ENCODE peak calls at places on chromosomes 4 and X, in four cellular contexts. T, D, Y and R are unnamed samples.

GRCh38 chrX:153968754-153969124 is 2.9 kb downstream of the HCFC1 start:
- DNase-seq in T (peak; percentile 56), D (no peak), Y (no peak), R (no peak)

GRCh38 chrX:40418413-40419195 is 162.2 kb upstream of the ATP6AP2 start:
- DNase-seq in T (no peak), D (no peak), Y (no peak), R (peak; percentile 19)

GRCh38 chrX:45322820-45323219 is 122.1 kb upstream of the DIPK2B start:
- DNase-seq in T (no peak), D (no peak), Y (no peak), R (no peak)

GRCh38 chrX:40478457-40479065 is 102.2 kb upstream of the ATP6AP2 start:
- DNase-seq in T (no peak), D (no peak), Y (no peak), R (no peak)

GRCh38 chr4:24055623-24056022 is 165.8 kb upstream of the PPARGC1A start:
- DNase-seq in T (no peak), D (no peak), Y (no peak), R (no peak)

GRCh38 chr4:147543039-147543438 is 62.1 kb downstream of the EDNRA start:
- DNase-seq in T (no peak), D (no peak), Y (no peak), R (no peak)

GRCh38 chr4:44965446-44966095 is 239.2 kb upstream of the GNPDA2 start:
- DNase-seq in T (no peak), D (no peak), Y (no peak), R (no peak)

GRCh38 chrX:56600141-56600540 is 36.7 kb downstream of the UBQLN2 start:
- DNase-seq in T (no peak), D (no peak), Y (no peak), R (no peak)

GRCh38 chr4:158304694-158305093 is 94.4 kb downstream of the TMEM144 start:
- DNase-seq in T (no peak), D (no peak), Y (no peak), R (no peak)

GRCh38 chr4:40038972-40039371 is 17.7 kb upstream of the N4BP2 start:
- DNase-seq in T (no peak), D (no peak), Y (no peak), R (no peak)

GRCh38 chr4:171281359-171281758 is 531.8 kb upstream of the GALNTL6 start:
- DNase-seq in T (no peak), D (no peak), Y (no peak), R (no peak)

GRCh38 chr4:57369446-57369845 is 259.3 kb upstream of the IGFBP7 start:
- DNase-seq in T (no peak), D (no peak), Y (no peak), R (no peak)

GRCh38 chrX:43940811-43941210 is 32.4 kb downstream of the NDP start:
- DNase-seq in T (no peak), D (no peak), Y (no peak), R (no peak)

GRCh38 chr4:133802741-133803140 is 398.8 kb downstream of the PABPC4L start:
- DNase-seq in T (no peak), D (no peak), Y (no peak), R (no peak)

GRCh38 chrX:8846271-8846670 is 45.1 kb upstream of the FAM9A start:
- DNase-seq in T (no peak), D (no peak), Y (no peak), R (no peak)

GRCh38 chr4:22099896-22100295 is 151.3 kb upstream of the KCNIP4 start:
- DNase-seq in T (no peak), D (no peak), Y (no peak), R (no peak)

GRCh38 chr4:4726051-4726450 is 133.4 kb upstream of the MSX1 start:
- DNase-seq in T (no peak), D (no peak), Y (no peak), R (no peak)

GRCh38 chrX:47283015-47283771 is 50.4 kb downstream of the USP11 start:
- DNase-seq in T (no peak), D (no peak), Y (no peak), R (no peak)

GRCh38 chr4:5139141-5139540 is 87.9 kb downstream of the STK32B start:
- DNase-seq in T (no peak), D (no peak), Y (no peak), R (no peak)

GRCh38 chrX:17669458-17669857 is 67.8 kb upstream of the SCML1 start:
- DNase-seq in T (no peak), D (no peak), Y (no peak), R (no peak)

GRCh38 chrX:13165747-13166146 is 121.3 kb upstream of the FAM9C start:
- DNase-seq in T (no peak), D (no peak), Y (no peak), R (no peak)

GRCh38 chr4:113534698-113535097 is 226.8 kb downstream of the CAMK2D start:
- DNase-seq in T (no peak), D (no peak), Y (no peak), R (no peak)

GRCh38 chrX:30657542-30658238 is 4.5 kb downstream of the GK start:
- DNase-seq in T (no peak), D (no peak), Y (peak; percentile 46), R (no peak)